ENCODE peak calls at places on chromosomes 13 and 19, in five cellular contexts. C is tibial nerve, N is adrenal gland, R is uterus, L is prostate gland. E is an unnamed sample.

GRCh38 chr13:19382111-19382510 is 179.2 kb downstream of the TPTE2 start:
- DNase-seq in C (no peak), N (no peak), R (no peak), L (no peak), E (no peak)

GRCh38 chr13:114109646-114110045 is 22.8 kb downstream of the RASA3 start:
- DNase-seq in C (peak), N (no peak), R (peak), L (no peak), E (no peak)

GRCh38 chr13:100148422-100148821 is 59.5 kb downstream of the PCCA start:
- DNase-seq in C (no peak), N (no peak), R (no peak), L (no peak), E (no peak)

GRCh38 chr19:12647490-12648071 is 19.0 kb downstream of the MAN2B1 start:
- DNase-seq in C (no peak), N (peak), R (peak), L (peak), E (no peak)

GRCh38 chr19:15551183-15552004 is 43.1 kb downstream of the CYP4F22 start:
- DNase-seq in C (no peak), N (peak), R (peak), L (no peak), E (no peak)

GRCh38 chr19:50313812-50314536 is 15.2 kb downstream of the KCNC3 start:
- DNase-seq in C (no peak), N (peak), R (no peak), L (no peak), E (no peak)

GRCh38 chr13:50720856-50721663 is 122.4 kb downstream of the DLEU7 start:
- DNase-seq in C (no peak), N (no peak), R (no peak), L (no peak), E (no peak)

GRCh38 chr13:30107126-30107525 is 200.2 kb downstream of the KATNAL1 start:
- DNase-seq in C (no peak), N (no peak), R (no peak), L (no peak), E (no peak)

GRCh38 chr19:46073268-46073922 is 32.6 kb upstream of the IGFL4 start:
- DNase-seq in C (no peak), N (no peak), R (no peak), L (no peak), E (no peak)

GRCh38 chr13:102812616-102813287 is 13.8 kb downstream of the BIVM start:
- DNase-seq in C (no peak), N (no peak), R (no peak), L (no peak), E (peak)

GRCh38 chr13:26324294-26324693 is 70.4 kb downstream of the CDK8 start:
- DNase-seq in C (no peak), N (no peak), R (no peak), L (no peak), E (no peak)

GRCh38 chr13:37049810-37050209 is 9.7 kb downstream of the SUPT20H start:
- DNase-seq in C (no peak), N (no peak), R (no peak), L (no peak), E (no peak)

GRCh38 chr13:36674337-36675212 is 755 bp downstream of the SERTM1 start:
- DNase-seq in C (no peak), N (no peak), R (no peak), L (no peak), E (no peak)

GRCh38 chr19:31073485-31074221 is 275.6 kb downstream of the TSHZ3 start:
- DNase-seq in C (no peak), N (no peak), R (no peak), L (no peak), E (no peak)

GRCh38 chr19:19591133-19591825 is 27.2 kb downstream of the PBX4 start:
- DNase-seq in C (no peak), N (peak), R (no peak), L (peak), E (peak)

GRCh38 chr13:46032341-46032740 is 20.2 kb downstream of the ZC3H13 start:
- DNase-seq in C (no peak), N (no peak), R (no peak), L (no peak), E (no peak)

GRCh38 chr13:37869756-37870488 is at the start of gene TRPC4:
- DNase-seq in C (no peak), N (no peak), R (peak), L (peak), E (no peak)

GRCh38 chr19:7681336-7682174 is 922 bp downstream of the TRAPPC5 start:
- DNase-seq in C (peak), N (peak), R (peak), L (peak), E (no peak)

GRCh38 chr13:104796581-104796980 is 1730.4 kb upstream of the SLC10A2 start:
- DNase-seq in C (no peak), N (no peak), R (no peak), L (no peak), E (no peak)

GRCh38 chr19:12774588-12775555 is at the start of gene HOOK2:
- DNase-seq in C (peak), N (peak), R (no peak), L (peak), E (no peak)

GRCh38 chr13:98451676-98452105 is 125.2 kb downstream of the STK24 start:
- DNase-seq in C (peak), N (no peak), R (peak), L (no peak), E (no peak)

GRCh38 chr13:101289764-101290163 is 126.5 kb downstream of the NALCN start:
- DNase-seq in C (no peak), N (peak), R (no peak), L (no peak), E (peak)

DNA sequence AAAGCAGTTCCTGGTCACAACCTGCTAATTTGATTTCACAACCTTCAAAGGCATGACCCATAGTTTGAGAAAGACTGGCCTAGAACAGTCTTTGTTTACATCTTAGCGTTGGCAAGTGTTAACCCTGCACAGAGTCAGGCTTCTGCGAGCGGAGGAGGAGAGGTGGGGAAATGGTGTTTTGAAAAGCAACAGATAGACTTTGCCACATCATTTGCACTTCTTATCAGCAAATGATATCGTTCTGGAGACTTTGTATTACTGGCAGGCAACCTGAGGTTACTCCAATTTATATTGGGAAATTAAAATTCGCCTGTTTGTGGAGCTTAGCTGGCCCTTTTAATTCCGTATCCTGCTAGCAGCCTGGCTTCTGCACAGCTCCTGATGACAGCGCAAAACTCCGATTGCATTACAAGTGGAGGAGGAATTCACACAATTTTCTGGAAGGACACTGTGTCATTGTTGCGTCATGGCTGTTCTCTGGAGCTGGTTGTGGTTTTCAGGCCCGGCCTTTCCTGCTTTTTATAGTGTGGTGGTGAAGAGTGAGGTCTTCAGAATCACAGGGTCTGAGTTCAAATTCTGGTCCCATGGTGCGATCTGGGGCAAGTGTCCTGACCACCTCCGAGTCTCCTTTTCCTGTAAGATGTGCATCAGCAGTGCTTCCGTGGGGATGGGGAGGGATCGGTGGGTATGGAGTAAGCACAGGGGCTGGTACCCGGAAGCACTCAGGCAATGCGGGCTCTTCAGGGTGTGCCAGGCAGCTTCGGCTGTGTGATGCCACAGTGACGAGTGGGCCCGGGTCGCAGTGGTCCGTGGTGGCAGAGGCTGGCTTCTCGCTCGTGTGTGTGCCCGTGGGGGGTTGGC is 49.1 kb upstream of the EHD2 start:
- DNase-seq in C (peak), N (peak), R (peak), L (peak), E (peak)
- TF ChIP-seq POLR2A in C (no peak), N (no peak), R (peak), L (peak), E (no peak)

GRCh38 chr19:18253716-18254115 is 20.5 kb downstream of the IQCN start:
- DNase-seq in C (no peak), N (no peak), R (no peak), L (no peak), E (no peak)
- TF ChIP-seq POLR2A in C (no peak), N (no peak), R (no peak), L (no peak), E (no peak)

GRCh38 chr13:109787135-109787954 is 962 bp upstream of the IRS2 start:
- DNase-seq in C (no peak), N (peak), R (peak), L (no peak), E (peak)
- TF ChIP-seq POLR2A in C (no peak), N (no peak), R (no peak), L (no peak), E (no peak)

GRCh38 chr13:79671420-79671819 is 190.5 kb downstream of the NDFIP2 start:
- DNase-seq in C (no peak), N (no peak), R (no peak), L (no peak), E (no peak)
- TF ChIP-seq POLR2A in C (no peak), N (no peak), R (no peak), L (no peak), E (no peak)